ENCODE peak calls at places on chromosomes 1 and 21, in six cellular contexts. One of them, this sample, is unnamed.

GRCh38 chr1:3899776-3900149 is 309 bp downstream of the C1orf174 start:
- DNase-seq in mammary epithelial cell: no peak
- DNase-seq in body of pancreas: no peak
- DNase-seq in stomach: no peak
- DNase-seq in thoracic aorta: no peak
- DNase-seq in upper lobe of right lung: no peak
- DNase-seq in this sample: no peak

GRCh38 chr1:221074325-221074724 is 195.1 kb downstream of the HLX start:
- DNase-seq in mammary epithelial cell: no peak
- DNase-seq in body of pancreas: no peak
- DNase-seq in stomach: no peak
- DNase-seq in thoracic aorta: no peak
- DNase-seq in upper lobe of right lung: no peak
- DNase-seq in this sample: no peak

GRCh38 chr1:78884685-78885452 is 121.7 kb downstream of the ADGRL4 start:
- DNase-seq in mammary epithelial cell: no peak
- DNase-seq in body of pancreas: no peak
- DNase-seq in stomach: no peak
- DNase-seq in thoracic aorta: no peak
- DNase-seq in upper lobe of right lung: no peak
- DNase-seq in this sample: no peak

GRCh38 chr1:81044708-81045107 is 756.0 kb upstream of the ADGRL2 start:
- DNase-seq in mammary epithelial cell: peak; percentile 85
- DNase-seq in body of pancreas: no peak
- DNase-seq in stomach: no peak
- DNase-seq in thoracic aorta: no peak
- DNase-seq in upper lobe of right lung: no peak
- DNase-seq in this sample: no peak

GRCh38 chr1:111223126-111223443 is 4.4 kb upstream of the CHI3L2 start:
- DNase-seq in mammary epithelial cell: no peak
- DNase-seq in body of pancreas: no peak
- DNase-seq in stomach: no peak
- DNase-seq in thoracic aorta: no peak
- DNase-seq in upper lobe of right lung: no peak
- DNase-seq in this sample: no peak

GRCh38 chr1:34671887-34672286 is 83.0 kb upstream of the GJB5 start:
- DNase-seq in mammary epithelial cell: no peak
- DNase-seq in body of pancreas: no peak
- DNase-seq in stomach: no peak
- DNase-seq in thoracic aorta: no peak
- DNase-seq in upper lobe of right lung: no peak
- DNase-seq in this sample: no peak

GRCh38 chr1:185170291-185170848 is 13.4 kb downstream of the SWT1 start:
- DNase-seq in mammary epithelial cell: peak; percentile 42
- DNase-seq in body of pancreas: peak; percentile 31
- DNase-seq in stomach: no peak
- DNase-seq in thoracic aorta: no peak
- DNase-seq in upper lobe of right lung: no peak
- DNase-seq in this sample: no peak

GRCh38 chr21:33360871-33361602 is 36.3 kb downstream of the IFNAR1 start:
- DNase-seq in mammary epithelial cell: peak; percentile 65
- DNase-seq in body of pancreas: peak; percentile 84
- DNase-seq in stomach: peak; percentile 82
- DNase-seq in thoracic aorta: peak; percentile 25
- DNase-seq in upper lobe of right lung: peak; percentile 90
- DNase-seq in this sample: peak; percentile 86

GRCh38 chr1:13523780-13524477 is 10.1 kb upstream of the LRRC38 start:
- DNase-seq in mammary epithelial cell: no peak
- DNase-seq in body of pancreas: no peak
- DNase-seq in stomach: no peak
- DNase-seq in thoracic aorta: no peak
- DNase-seq in upper lobe of right lung: no peak
- DNase-seq in this sample: no peak

GRCh38 chr21:37195649-37196048 is 71.5 kb downstream of the VPS26C start:
- DNase-seq in mammary epithelial cell: no peak
- DNase-seq in body of pancreas: peak; percentile 46
- DNase-seq in stomach: no peak
- DNase-seq in thoracic aorta: no peak
- DNase-seq in upper lobe of right lung: no peak
- DNase-seq in this sample: no peak

GRCh38 chr21:37195078-37195477 is 72.1 kb downstream of the VPS26C start:
- DNase-seq in mammary epithelial cell: no peak
- DNase-seq in body of pancreas: no peak
- DNase-seq in stomach: no peak
- DNase-seq in thoracic aorta: no peak
- DNase-seq in upper lobe of right lung: no peak
- DNase-seq in this sample: no peak

GRCh38 chr21:37196847-37197246 is 70.3 kb downstream of the VPS26C start:
- DNase-seq in mammary epithelial cell: no peak
- DNase-seq in body of pancreas: no peak
- DNase-seq in stomach: no peak
- DNase-seq in thoracic aorta: no peak
- DNase-seq in upper lobe of right lung: no peak
- DNase-seq in this sample: no peak

GRCh38 chr21:37193006-37193405 is 74.1 kb downstream of the VPS26C start:
- DNase-seq in mammary epithelial cell: no peak
- DNase-seq in body of pancreas: no peak
- DNase-seq in stomach: no peak
- DNase-seq in thoracic aorta: no peak
- DNase-seq in upper lobe of right lung: no peak
- DNase-seq in this sample: no peak

GRCh38 chr21:37193676-37194075 is 73.5 kb downstream of the VPS26C start:
- DNase-seq in mammary epithelial cell: no peak
- DNase-seq in body of pancreas: no peak
- DNase-seq in stomach: no peak
- DNase-seq in thoracic aorta: no peak
- DNase-seq in upper lobe of right lung: no peak
- DNase-seq in this sample: no peak
- H3K4me1 ChIP-seq in mammary epithelial cell: peaks cover 10% of the 10 kb centered on the region
- H3K4me1 ChIP-seq in body of pancreas: no peaks in the 10 kb centered on the region
- H3K4me1 ChIP-seq in stomach: no peaks in the 10 kb centered on the region
- H3K4me1 ChIP-seq in thoracic aorta: no peaks in the 10 kb centered on the region
- H3K4me1 ChIP-seq in upper lobe of right lung: no peaks in the 10 kb centered on the region
- H3K4me1 ChIP-seq in this sample: no peaks in the 10 kb centered on the region

GRCh38 chr21:30268608-30269197 is 14.0 kb downstream of the KRTAP24-1 start:
- DNase-seq in mammary epithelial cell: no peak
- DNase-seq in body of pancreas: no peak
- DNase-seq in stomach: no peak
- DNase-seq in thoracic aorta: no peak
- DNase-seq in upper lobe of right lung: no peak
- DNase-seq in this sample: no peak
- TF ChIP-seq CTCF in mammary epithelial cell: peak; percentile 36
- TF ChIP-seq CTCF in body of pancreas: peak; percentile 13
- TF ChIP-seq CTCF in stomach: no peak
- TF ChIP-seq CTCF in thoracic aorta: no peak
- TF ChIP-seq CTCF in upper lobe of right lung: no peak
- TF ChIP-seq CTCF in this sample: no peak

DNA sequence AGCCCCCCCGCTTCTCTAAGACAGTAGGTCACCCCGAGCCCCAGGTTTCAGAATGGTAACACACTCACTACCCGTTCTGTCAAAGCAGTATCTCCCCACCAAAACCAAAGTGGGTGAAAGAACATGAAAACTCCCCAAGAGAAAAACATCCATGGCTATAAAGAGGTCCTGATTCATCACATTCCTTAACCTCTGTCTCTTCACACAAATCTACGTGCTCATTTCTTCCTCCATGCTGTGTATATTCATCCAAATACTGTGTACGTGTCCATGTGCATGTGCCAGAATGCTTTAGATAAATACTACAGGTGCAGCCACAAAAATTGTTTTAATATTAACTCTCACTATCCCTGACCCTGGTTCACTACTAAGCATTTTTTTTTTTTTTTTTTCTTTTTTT is 114.9 kb downstream of the MAP3K21 start:
- DNase-seq in mammary epithelial cell: no peak
- DNase-seq in body of pancreas: no peak
- DNase-seq in stomach: no peak
- DNase-seq in thoracic aorta: no peak
- DNase-seq in upper lobe of right lung: no peak
- DNase-seq in this sample: no peak
- H3K27ac ChIP-seq in mammary epithelial cell: no peak overlapping the region
- H3K27ac ChIP-seq in body of pancreas: no peak overlapping the region
- H3K27ac ChIP-seq in stomach: no peak overlapping the region
- H3K27ac ChIP-seq in thoracic aorta: no peak overlapping the region
- H3K27ac ChIP-seq in upper lobe of right lung: no peak overlapping the region
- H3K27ac ChIP-seq in this sample: no peak overlapping the region

GRCh38 chr21:31409849-31410762 is 66.0 kb upstream of the TIAM1 start:
- DNase-seq in mammary epithelial cell: no peak
- DNase-seq in body of pancreas: no peak
- DNase-seq in stomach: no peak
- DNase-seq in thoracic aorta: no peak
- DNase-seq in upper lobe of right lung: no peak
- DNase-seq in this sample: no peak
- H3K4me1 ChIP-seq in mammary epithelial cell: no peaks in the 10 kb centered on the region
- H3K4me1 ChIP-seq in body of pancreas: no peaks in the 10 kb centered on the region
- H3K4me1 ChIP-seq in stomach: no peaks in the 10 kb centered on the region
- H3K4me1 ChIP-seq in thoracic aorta: no peaks in the 10 kb centered on the region
- H3K4me1 ChIP-seq in upper lobe of right lung: no peaks in the 10 kb centered on the region
- H3K4me1 ChIP-seq in this sample: no peaks in the 10 kb centered on the region

DNA sequence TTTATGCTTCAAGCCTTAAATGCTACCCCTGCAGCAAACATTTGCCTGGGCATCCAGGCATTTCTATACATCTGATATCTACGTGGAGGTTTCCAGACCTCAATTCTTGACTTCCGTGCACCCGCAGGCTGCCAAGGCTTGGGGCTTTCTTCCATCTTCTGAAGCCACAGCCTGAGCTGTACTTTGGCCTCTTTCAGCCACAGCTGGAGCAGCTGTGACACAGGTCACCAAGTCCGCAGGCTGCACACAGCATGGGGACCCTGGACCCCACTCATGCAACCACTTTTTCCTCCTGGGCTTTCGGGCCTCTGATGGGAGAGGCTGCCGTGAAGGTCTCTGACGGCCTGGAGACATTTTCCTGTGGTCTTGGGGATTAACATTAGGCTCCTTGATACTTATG is 5.4 kb upstream of the HAO2 start:
- DNase-seq in mammary epithelial cell: no peak
- DNase-seq in body of pancreas: no peak
- DNase-seq in stomach: no peak
- DNase-seq in thoracic aorta: no peak
- DNase-seq in upper lobe of right lung: no peak
- DNase-seq in this sample: no peak
- TF ChIP-seq CTCF in mammary epithelial cell: no peak
- TF ChIP-seq CTCF in body of pancreas: no peak
- TF ChIP-seq CTCF in stomach: no peak
- TF ChIP-seq CTCF in thoracic aorta: no peak
- TF ChIP-seq CTCF in upper lobe of right lung: no peak
- TF ChIP-seq CTCF in this sample: no peak

DNA sequence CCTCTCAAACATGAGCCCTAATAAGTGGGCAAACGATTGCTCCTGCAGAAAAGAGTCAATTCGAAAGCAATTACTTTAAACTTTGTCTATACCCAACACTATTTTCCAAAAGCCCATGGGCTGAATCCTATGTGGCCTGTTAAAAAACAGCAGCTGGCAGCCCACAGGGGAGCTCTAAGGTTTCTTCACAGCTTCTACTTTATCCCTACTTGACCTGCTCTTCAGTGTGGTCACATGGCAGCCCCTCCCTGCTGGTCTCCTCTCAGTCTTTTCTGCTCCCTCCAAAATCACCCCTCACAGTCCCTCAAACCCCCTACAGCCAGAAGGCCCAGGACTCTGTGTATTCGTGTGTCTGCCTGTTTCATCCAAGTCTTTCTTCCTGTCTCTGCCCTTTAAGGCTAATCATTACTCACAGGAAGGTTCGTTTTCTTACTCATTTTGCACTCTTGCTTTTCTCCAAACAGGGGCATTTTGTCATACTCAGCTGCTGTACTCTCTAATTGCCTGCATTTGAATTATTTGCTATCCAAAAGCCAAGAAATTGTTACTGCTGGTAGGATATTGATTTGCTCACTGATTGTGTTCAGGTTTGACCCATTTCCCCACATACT is 62.4 kb upstream of the FAM3B start:
- DNase-seq in mammary epithelial cell: peak; percentile 11
- DNase-seq in body of pancreas: no peak
- DNase-seq in stomach: no peak
- DNase-seq in thoracic aorta: no peak
- DNase-seq in upper lobe of right lung: no peak
- DNase-seq in this sample: no peak
- H3K27ac ChIP-seq in mammary epithelial cell: no peak overlapping the region
- H3K27ac ChIP-seq in body of pancreas: no peak overlapping the region
- H3K27ac ChIP-seq in stomach: no peak overlapping the region
- H3K27ac ChIP-seq in thoracic aorta: no peak overlapping the region
- H3K27ac ChIP-seq in upper lobe of right lung: no peak overlapping the region
- H3K27ac ChIP-seq in this sample: no peak overlapping the region

DNA sequence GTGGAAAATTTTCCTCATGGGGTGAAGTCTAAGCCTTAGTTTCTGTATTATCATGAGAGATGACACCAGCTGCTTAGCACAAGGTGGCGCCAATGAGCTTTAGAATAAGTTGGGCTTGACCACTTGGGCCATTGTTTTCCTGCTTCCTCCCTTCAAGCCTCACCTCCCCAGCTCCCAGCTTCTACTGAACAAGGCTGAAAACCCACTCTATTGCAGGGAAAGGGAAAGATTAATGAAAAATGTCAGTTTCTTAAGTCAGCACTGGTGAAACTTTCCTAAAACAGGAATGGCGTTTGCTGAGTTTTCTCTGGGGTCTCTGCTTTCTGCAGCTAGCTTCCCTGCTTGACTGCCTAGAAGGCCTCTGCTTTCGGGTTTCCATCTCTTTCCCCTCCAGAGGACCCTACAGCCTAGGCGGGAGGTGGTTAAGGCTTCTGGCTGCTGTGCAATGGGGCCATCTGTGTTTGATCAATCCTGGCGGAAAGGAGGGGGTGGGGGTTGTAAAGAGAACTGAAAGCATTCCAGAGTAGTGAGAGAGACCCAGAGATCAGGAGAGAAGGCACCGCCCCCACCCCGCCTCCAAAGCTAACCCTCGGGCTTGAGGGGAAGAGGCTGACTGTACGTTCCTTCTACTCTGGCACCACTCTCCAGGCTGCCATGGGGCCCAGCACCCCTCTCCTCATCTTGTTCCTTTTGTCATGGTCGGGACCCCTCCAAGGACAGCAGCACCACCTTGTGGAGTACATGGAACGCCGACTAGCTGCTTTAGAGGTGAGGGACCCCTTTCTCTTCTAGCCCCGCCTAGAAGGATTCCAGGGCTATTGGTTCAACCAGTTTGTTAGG is at the start of gene OLFML3:
- DNase-seq in mammary epithelial cell: peak; percentile 75
- DNase-seq in body of pancreas: peak; percentile 90
- DNase-seq in stomach: peak; percentile 86
- DNase-seq in thoracic aorta: peak; percentile 64
- DNase-seq in upper lobe of right lung: peak; percentile 83
- DNase-seq in this sample: peak; percentile 86
- H3K4me1 ChIP-seq in mammary epithelial cell: peaks cover 18% of the 10 kb centered on the region
- H3K4me1 ChIP-seq in body of pancreas: peaks cover 30% of the 10 kb centered on the region
- H3K4me1 ChIP-seq in stomach: peaks cover 30% of the 10 kb centered on the region
- H3K4me1 ChIP-seq in thoracic aorta: peaks cover 74% of the 10 kb centered on the region
- H3K4me1 ChIP-seq in upper lobe of right lung: peaks cover 47% of the 10 kb centered on the region
- H3K4me1 ChIP-seq in this sample: peaks cover 73% of the 10 kb centered on the region